ENCODE peak calls at places on chromosomes 13 and 19, in four cellular contexts. K is suprapubic skin, I is prostate gland, A is IMR-90. H is an unnamed sample.

GRCh38 chr13:106001443-106001842 is 534.0 kb downstream of the EFNB2 start:
- DNase-seq in K (no peak), I (no peak), A (no peak), H (no peak)

GRCh38 chr13:80338781-80339577 is 1.9 kb downstream of the SPRY2 start:
- DNase-seq in K (peak), I (peak), A (peak), H (peak)

GRCh38 chr13:33721719-33722118 is 96.2 kb upstream of the RFC3 start:
- DNase-seq in K (no peak), I (no peak), A (peak), H (no peak)

GRCh38 chr19:28377077-28377476 is 835.9 kb downstream of the UQCRFS1 start:
- DNase-seq in K (no peak), I (no peak), A (no peak), H (no peak)

GRCh38 chr13:91609353-91609752 is 210.9 kb downstream of the GPC5 start:
- DNase-seq in K (no peak), I (no peak), A (peak), H (no peak)

GRCh38 chr19:10118960-10119359 is 739 bp downstream of the EIF3G start:
- DNase-seq in K (no peak), I (no peak), A (no peak), H (no peak)

GRCh38 chr19:58182577-58182988 is 278 bp upstream of the ZNF274 start:
- DNase-seq in K (no peak), I (no peak), A (no peak), H (peak)

GRCh38 chr13:97986841-97987240 is 33.4 kb downstream of the IPO5 start:
- DNase-seq in K (no peak), I (no peak), A (no peak), H (no peak)

GRCh38 chr19:49939721-49940481 is 10.6 kb upstream of the NUP62 start:
- DNase-seq in K (no peak), I (no peak), A (no peak), H (no peak)

GRCh38 chr19:18488838-18489626 is 32.8 kb downstream of the ELL start:
- DNase-seq in K (no peak), I (no peak), A (no peak), H (no peak)

GRCh38 chr13:41848435-41849255 is 112.3 kb downstream of the VWA8 start:
- DNase-seq in K (no peak), I (no peak), A (peak), H (no peak)

GRCh38 chr13:57314897-57315520 is 148.0 kb downstream of the PRR20E start:
- DNase-seq in K (no peak), I (no peak), A (no peak), H (no peak)

GRCh38 chr13:47908200-47908902 is 92.7 kb downstream of the SUCLA2 start:
- DNase-seq in K (no peak), I (no peak), A (peak), H (no peak)

GRCh38 chr19:19123386-19123785 is 14.9 kb downstream of the TMEM161A start:
- DNase-seq in K (no peak), I (no peak), A (no peak), H (no peak)

GRCh38 chr13:35057858-35058257 is 115.8 kb downstream of the NBEA start:
- DNase-seq in K (peak), I (no peak), A (no peak), H (no peak)

GRCh38 chr13:35055705-35056104 is 113.6 kb downstream of the NBEA start:
- DNase-seq in K (no peak), I (no peak), A (no peak), H (no peak)
- TF ChIP-seq POLR2A in K (no peak), I (no peak), A (no peak), H (no peak)

DNA sequence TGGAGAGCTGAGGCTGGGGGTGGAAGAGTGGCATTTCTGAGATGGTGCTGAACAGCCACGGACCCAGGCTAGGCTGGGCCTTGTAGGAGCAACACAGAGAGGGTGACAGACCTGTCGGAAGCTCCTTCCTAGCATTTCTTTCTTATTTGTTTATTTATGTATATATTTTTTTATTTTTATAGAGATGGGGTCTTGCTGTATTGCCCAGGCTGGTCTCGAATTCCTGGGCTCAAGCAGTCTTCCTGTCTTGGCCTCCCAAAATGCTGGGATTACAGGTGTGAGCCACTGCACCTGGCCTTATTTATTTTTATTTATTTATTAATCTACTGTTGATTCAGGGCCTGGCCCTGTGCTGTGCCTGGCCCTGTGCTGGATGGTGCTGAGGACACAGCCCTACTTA is 6.5 kb downstream of the CIC start:
- DNase-seq in K (no peak), I (no peak), A (no peak), H (no peak)
- TF ChIP-seq POLR2A in K (no peak), I (no peak), A (no peak), H (no peak)

GRCh38 chr19:6056282-6056741 is 54.0 kb downstream of the RFX2 start:
- DNase-seq in K (peak), I (no peak), A (no peak), H (no peak)
- TF ChIP-seq POLR2A in K (no peak), I (no peak), A (no peak), H (no peak)

GRCh38 chr19:979318-979741 is 4.8 kb upstream of the WDR18 start:
- DNase-seq in K (no peak), I (no peak), A (no peak), H (no peak)
- TF ChIP-seq POLR2A in K (no peak), I (no peak), A (no peak), H (no peak)

DNA sequence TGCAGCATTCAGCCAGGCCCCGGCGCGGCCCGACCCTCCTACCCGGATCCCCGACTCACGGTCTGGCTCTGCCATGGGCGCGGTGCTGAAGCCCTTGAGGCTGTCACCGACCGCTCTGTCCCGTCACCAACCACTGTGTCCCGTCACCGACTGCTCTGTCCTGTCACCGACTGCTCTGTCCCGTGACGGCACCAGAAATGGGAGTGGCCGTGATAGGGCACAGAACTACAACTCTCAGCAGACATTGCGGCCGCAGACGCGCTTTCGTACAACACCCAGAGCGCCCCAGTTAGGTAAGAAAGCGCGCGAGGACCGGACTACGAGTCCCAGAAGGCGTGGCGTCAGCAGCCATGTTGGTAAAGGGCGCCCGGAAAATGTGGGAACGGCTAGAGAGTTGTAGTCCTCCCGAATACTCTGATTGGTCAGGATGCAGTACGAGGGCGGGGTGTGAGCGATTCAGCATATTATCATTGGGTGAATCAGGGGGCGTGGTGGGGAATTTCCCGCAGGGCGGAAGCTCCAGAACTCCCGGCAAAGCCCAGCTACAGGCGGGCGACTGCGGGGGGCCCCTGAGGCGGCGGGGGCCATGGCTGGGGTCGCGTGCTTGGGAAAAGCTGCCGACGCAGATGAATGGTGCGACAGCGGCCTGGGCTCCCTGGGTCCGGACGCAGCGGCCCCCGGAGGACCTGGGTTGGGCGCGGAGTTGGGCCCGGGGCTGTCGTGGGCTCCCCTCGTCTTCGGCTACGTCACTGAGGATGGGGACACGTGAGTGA is at the start of the genes NFKBIB and SIRT2:
- DNase-seq in K (peak), I (peak), A (peak), H (peak)
- TF ChIP-seq POLR2A in K (peak), I (peak), A (peak), H (no peak)

GRCh38 chr13:51311271-51311670 is 28.2 kb upstream of the SERPINE3 start:
- DNase-seq in K (no peak), I (no peak), A (no peak), H (no peak)
- TF ChIP-seq POLR2A in K (no peak), I (no peak), A (no peak), H (no peak)

DNA sequence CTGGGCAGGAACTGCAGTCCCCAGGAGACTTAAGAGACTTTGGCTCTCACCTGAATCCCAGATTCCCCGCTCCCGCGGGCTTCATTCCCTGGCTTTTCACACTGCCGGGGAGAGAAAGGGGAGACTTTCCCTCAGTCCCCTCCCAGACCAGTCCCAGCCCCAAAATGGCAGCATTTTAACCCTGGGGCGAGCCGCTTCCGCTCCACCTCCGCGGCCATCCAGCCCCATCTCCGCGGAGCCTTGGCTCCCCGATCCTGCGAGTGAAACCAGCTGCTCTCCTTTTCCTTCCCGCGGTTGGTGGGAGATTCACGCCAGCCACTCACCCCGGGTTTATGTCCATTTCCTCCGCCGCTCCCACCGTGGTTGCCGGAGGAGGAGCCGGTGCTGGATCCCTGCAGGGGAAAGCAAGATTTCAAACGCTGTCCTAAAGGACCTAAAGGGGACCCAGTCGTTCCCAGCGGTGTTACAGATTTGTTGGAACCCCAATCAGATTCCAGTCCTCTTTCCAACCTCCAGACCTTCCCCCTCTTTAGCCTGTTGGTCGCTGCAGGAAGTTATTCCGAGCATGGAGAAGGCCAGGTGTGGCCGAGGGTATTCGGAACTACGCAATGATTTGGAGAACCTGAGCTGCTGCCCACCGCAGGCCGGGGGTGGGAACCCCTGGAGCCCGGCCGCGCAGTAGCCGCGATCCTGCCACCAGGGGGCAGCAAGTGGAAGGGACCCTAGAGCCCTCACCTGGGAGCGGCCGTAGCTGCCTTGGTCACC is 3.4 kb downstream of the DMKN start:
- DNase-seq in K (no peak), I (peak), A (peak), H (peak)
- TF ChIP-seq POLR2A in K (no peak), I (peak), A (no peak), H (no peak)

GRCh38 chr13:95153647-95154405 is 147.4 kb downstream of the ABCC4 start:
- DNase-seq in K (no peak), I (no peak), A (peak), H (no peak)
- TF ChIP-seq POLR2A in K (no peak), I (no peak), A (no peak), H (no peak)

GRCh38 chr19:1181606-1182005 is 7.5 kb upstream of the SBNO2 start:
- DNase-seq in K (peak), I (peak), A (no peak), H (no peak)
- TF ChIP-seq POLR2A in K (no peak), I (peak), A (no peak), H (no peak)

DNA sequence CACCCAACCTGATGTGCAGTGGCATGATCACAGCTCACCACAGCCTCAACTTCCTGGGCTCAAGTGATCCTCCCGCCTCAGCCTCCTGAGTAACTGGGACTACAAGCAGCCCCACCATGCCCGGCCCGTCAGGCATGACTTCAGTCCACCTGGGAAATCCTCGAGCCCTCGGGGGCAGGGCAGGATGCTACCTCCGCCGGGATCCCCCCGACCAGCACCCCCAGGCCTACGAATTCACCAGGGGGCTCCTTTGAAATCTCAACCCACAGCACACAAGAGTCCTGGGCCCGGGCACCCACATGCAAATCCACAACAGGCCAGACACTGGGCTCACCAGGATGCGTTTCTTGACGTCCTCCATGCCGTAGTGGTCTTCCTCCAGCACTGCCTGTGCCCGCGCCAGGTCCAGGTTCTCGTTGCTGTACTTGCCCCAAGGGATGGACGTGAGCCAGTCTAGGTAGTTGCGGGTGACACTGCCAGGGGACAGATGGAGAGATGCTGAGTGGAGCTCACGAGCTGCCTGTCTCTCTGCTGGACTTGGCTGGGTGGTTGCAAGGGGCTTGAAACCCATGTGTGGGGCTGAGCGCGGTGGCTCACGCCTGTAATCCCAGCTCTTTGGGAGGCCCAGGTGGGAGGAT is 10.5 kb downstream of the RPL36 start:
- DNase-seq in K (peak), I (no peak), A (no peak), H (no peak)
- TF ChIP-seq POLR2A in K (no peak), I (no peak), A (no peak), H (no peak)